ENCODE peak calls at places on chromosomes 4 and X, in nine cellular contexts. O, Y, W, U, Q, A, V, T and K are unnamed samples. For H3K4me1, the result is how much of the 10 kb centered on the place peaks cover.

GRCh38 chr4:15552557-15553362 is 83.1 kb downstream of the CC2D2A start:
- DNase-seq in Y (no peak), U (no peak), A (no peak), Q (no peak), V (no peak), W (no peak), T (no peak), O (no peak), K (no peak)

GRCh38 chrX:16239211-16239610 is 71.9 kb downstream of the MAGEB17 start:
- DNase-seq in W (no peak), T (no peak), V (no peak), U (no peak), Q (no peak), A (no peak), Y (no peak), O (no peak), K (no peak)

GRCh38 chrX:11239230-11239629 is 54.0 kb upstream of the AMELX start:
- DNase-seq in O (no peak), V (no peak), W (peak), U (no peak), T (no peak), Q (no peak), A (no peak), Y (no peak), K (no peak)

GRCh38 chr4:17385403-17385802 is 126.5 kb downstream of the QDPR start:
- DNase-seq in V (no peak), T (no peak), Y (peak), W (no peak), A (no peak), O (peak), Q (no peak), U (no peak), K (no peak)

GRCh38 chr4:8199594-8200301 is 658 bp downstream of the SH3TC1 start:
- DNase-seq in Q (no peak), V (no peak), T (no peak), W (no peak), Y (no peak), A (peak), U (peak), O (peak), K (peak)

GRCh38 chrX:28586891-28587635 is at the start of gene IL1RAPL1:
- DNase-seq in U (no peak), A (no peak), Q (no peak), T (no peak), V (no peak), Y (no peak), O (no peak), W (no peak), K (no peak)

GRCh38 chr4:77665381-77666069 is 59.9 kb downstream of the CXCL13 start:
- DNase-seq in V (no peak), Q (no peak), A (no peak), T (no peak), W (no peak), Y (no peak), O (no peak), U (no peak), K (no peak)

GRCh38 chr4:155392486-155393184 is 15.9 kb upstream of the MAP9 start:
- DNase-seq in W (no peak), Q (no peak), U (no peak), T (no peak), Y (no peak), O (no peak), A (no peak), V (no peak), K (no peak)

GRCh38 chr4:19958849-19959248 is 292.9 kb upstream of the SLIT2 start:
- DNase-seq in A (no peak), Q (no peak), Y (no peak), O (no peak), T (no peak), V (no peak), W (no peak), U (no peak), K (no peak)

DNA sequence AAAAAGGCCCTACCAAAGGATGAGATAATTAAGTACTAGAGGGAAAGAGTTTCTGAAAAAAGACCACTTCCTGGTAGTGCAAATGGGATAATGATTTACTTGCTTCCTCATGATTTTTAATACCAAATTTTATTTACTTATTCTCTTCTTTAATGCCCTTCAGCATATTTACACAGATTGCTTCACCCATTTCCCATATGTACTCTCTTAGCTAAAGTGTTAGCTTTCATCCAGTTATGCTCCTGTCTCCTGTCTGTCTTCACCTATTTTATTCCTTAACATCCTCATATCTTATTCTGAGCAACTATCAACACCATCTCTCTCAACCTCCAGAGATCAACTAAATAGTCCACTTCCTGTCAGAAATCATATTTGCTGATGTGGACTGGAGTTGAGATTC is 183.2 kb upstream of the HS3ST1 start:
- DNase-seq in Q (no peak), T (no peak), Y (no peak), O (no peak), V (no peak), A (no peak), U (no peak), W (no peak), K (no peak)
- H3K4me1 ChIP-seq in Q (under half), T (under half), Y (under half), O (under half), V (under half), A (under half), U (under half), W (under half), K (under half)

GRCh38 chr4:39542633-39543393 is 15.6 kb upstream of the UGDH start:
- DNase-seq in A (no peak), T (no peak), W (no peak), V (no peak), Y (no peak), U (no peak), O (no peak), Q (no peak), K (peak)
- H3K27ac ChIP-seq in A (no peak), T (no peak), W (no peak), V (no peak), Y (no peak), U (no peak), O (no peak), Q (no peak), K (peak)

GRCh38 chr4:55032179-55032578 is 93.2 kb downstream of the KDR start:
- DNase-seq in U (no peak), O (no peak), T (no peak), Y (no peak), W (no peak), V (no peak), A (no peak), Q (no peak), K (no peak)
- H3K4me1 ChIP-seq in U (under half), O (under half), T (under half), Y (under half), W (under half), V (under half), A (under half), Q (under half), K (under half)

GRCh38 chr4:109183851-109184345 is 118.6 kb downstream of the COL25A1 start:
- DNase-seq in U (no peak), T (no peak), A (no peak), Y (no peak), W (no peak), Q (no peak), V (no peak), O (no peak), K (no peak)

GRCh38 chr4:109186458-109186945 is 116.0 kb downstream of the COL25A1 start:
- DNase-seq in O (no peak), Y (no peak), T (no peak), W (no peak), A (no peak), Q (no peak), V (no peak), U (no peak), K (no peak)

GRCh38 chr4:109185951-109186350 is 116.5 kb downstream of the COL25A1 start:
- DNase-seq in W (no peak), A (no peak), Q (no peak), T (no peak), Y (no peak), U (no peak), O (no peak), V (no peak), K (no peak)

GRCh38 chr4:109185548-109185947 is 116.9 kb downstream of the COL25A1 start:
- DNase-seq in A (no peak), O (no peak), Q (no peak), Y (no peak), W (no peak), U (no peak), T (no peak), V (no peak), K (no peak)

GRCh38 chr4:109184421-109184956 is 118.0 kb downstream of the COL25A1 start:
- DNase-seq in U (no peak), A (peak), V (no peak), Q (no peak), W (no peak), O (no peak), T (no peak), Y (peak), K (no peak)
- H3K27ac ChIP-seq in U (no peak), A (no peak), V (peak), Q (no peak), W (no peak), O (no peak), T (no peak), Y (peak), K (no peak)